ENCODE peak calls at places on chromosomes 5 and 9, in eight cellular contexts. F is DND-41, T is uterus, P is tibial artery, D is RWPE1, M is HCT116, O is body of pancreas, V is mammary epithelial cell. R is an unnamed sample.

GRCh38 chr9:89418882-89419641 is 78.9 kb downstream of the SEMA4D start:
- DNase-seq in F (peak), T (no peak), P (no peak), D (no peak), M (no peak), O (no peak), V (no peak), R (no peak)

GRCh38 chr9:14823800-14824199 is 86.4 kb downstream of the FREM1 start:
- DNase-seq in F (no peak), T (no peak), P (no peak), D (no peak), M (no peak), O (no peak), V (no peak), R (no peak)

GRCh38 chr9:19102181-19102630 is 498 bp downstream of the HAUS6 start:
- DNase-seq in F (peak), T (peak), P (no peak), D (peak), M (no peak), O (peak), V (peak), R (peak)

GRCh38 chr5:82641362-82641988 is 363.3 kb upstream of the RPS23 start:
- DNase-seq in F (peak), T (peak), P (peak), D (peak), M (peak), O (peak), V (peak), R (peak)

GRCh38 chr9:129237195-129237611 is 59.1 kb upstream of the IER5L start:
- DNase-seq in F (no peak), T (peak), P (no peak), D (peak), M (no peak), O (no peak), V (peak), R (peak)

GRCh38 chr9:4334439-4334838 is 34.6 kb upstream of the GLIS3 start:
- DNase-seq in F (no peak), T (peak), P (peak), D (no peak), M (peak), O (peak), V (peak), R (no peak)

GRCh38 chr5:139696167-139696893 is 48.2 kb downstream of the CXXC5 start:
- DNase-seq in F (no peak), T (no peak), P (no peak), D (no peak), M (no peak), O (peak), V (no peak), R (no peak)

GRCh38 chr9:137241490-137242328 is 622 bp downstream of the TUBB4B start:
- DNase-seq in F (peak), T (peak), P (peak), D (peak), M (no peak), O (peak), V (peak), R (peak)

GRCh38 chr5:65811004-65811403 is 89.0 kb downstream of the NLN start:
- DNase-seq in F (no peak), T (no peak), P (no peak), D (peak), M (peak), O (no peak), V (peak), R (no peak)

GRCh38 chr9:95901506-95901905 is 26.0 kb downstream of the ERCC6L2 start:
- DNase-seq in F (no peak), T (no peak), P (no peak), D (peak), M (no peak), O (peak), V (peak), R (no peak)

GRCh38 chr5:43049216-43049615 is 9.1 kb upstream of the ANXA2R start:
- DNase-seq in F (no peak), T (no peak), P (no peak), D (no peak), M (no peak), O (no peak), V (no peak), R (no peak)

GRCh38 chr5:21774281-21774680 is 1078.9 kb downstream of the CDH12 start:
- DNase-seq in F (no peak), T (no peak), P (no peak), D (no peak), M (no peak), O (no peak), V (peak), R (no peak)

GRCh38 chr9:113600477-113600851 is 136.9 kb downstream of the RGS3 start:
- DNase-seq in F (no peak), T (no peak), P (peak), D (no peak), M (no peak), O (no peak), V (no peak), R (no peak)

GRCh38 chr9:113603773-113604172 is 140.2 kb downstream of the RGS3 start:
- DNase-seq in F (no peak), T (no peak), P (no peak), D (no peak), M (no peak), O (no peak), V (no peak), R (peak)

GRCh38 chr9:113600871-113601545 is 137.5 kb downstream of the RGS3 start:
- DNase-seq in F (no peak), T (no peak), P (no peak), D (no peak), M (no peak), O (no peak), V (no peak), R (no peak)

GRCh38 chr9:113604393-113604792 is 140.9 kb downstream of the RGS3 start:
- DNase-seq in F (no peak), T (no peak), P (no peak), D (no peak), M (no peak), O (no peak), V (no peak), R (no peak)

GRCh38 chr9:113602126-113603119 is 138.9 kb downstream of the RGS3 start:
- DNase-seq in F (peak), T (peak), P (peak), D (peak), M (peak), O (peak), V (peak), R (peak)
- TF ChIP-seq CTCF in F (no peak), T (no peak), P (no peak), D (no peak), M (no peak), O (no peak), V (no peak), R (no peak)

GRCh38 chr5:170333161-170333909 is 35.8 kb upstream of the LCP2 start:
- DNase-seq in F (peak), T (no peak), P (no peak), D (no peak), M (no peak), O (peak), V (peak), R (no peak)
- H3K27ac ChIP-seq in F (no peak), T (peak), P (peak), D (no peak), M (no peak), O (peak), V (no peak), R (no peak)

GRCh38 chr5:122493776-122494518 is 181.9 kb downstream of the SNCAIP start:
- DNase-seq in F (no peak), T (no peak), P (no peak), D (no peak), M (no peak), O (no peak), V (no peak), R (no peak)

GRCh38 chr5:122493091-122493775 is 181.2 kb downstream of the SNCAIP start:
- DNase-seq in F (no peak), T (no peak), P (no peak), D (no peak), M (no peak), O (peak), V (no peak), R (no peak)

GRCh38 chr5:122490718-122491117 is 178.7 kb downstream of the SNCAIP start:
- DNase-seq in F (no peak), T (no peak), P (no peak), D (no peak), M (no peak), O (no peak), V (no peak), R (no peak)

GRCh38 chr5:122498163-122498562 is 186.1 kb downstream of the SNCAIP start:
- DNase-seq in F (no peak), T (no peak), P (no peak), D (no peak), M (no peak), O (no peak), V (no peak), R (peak)

DNA sequence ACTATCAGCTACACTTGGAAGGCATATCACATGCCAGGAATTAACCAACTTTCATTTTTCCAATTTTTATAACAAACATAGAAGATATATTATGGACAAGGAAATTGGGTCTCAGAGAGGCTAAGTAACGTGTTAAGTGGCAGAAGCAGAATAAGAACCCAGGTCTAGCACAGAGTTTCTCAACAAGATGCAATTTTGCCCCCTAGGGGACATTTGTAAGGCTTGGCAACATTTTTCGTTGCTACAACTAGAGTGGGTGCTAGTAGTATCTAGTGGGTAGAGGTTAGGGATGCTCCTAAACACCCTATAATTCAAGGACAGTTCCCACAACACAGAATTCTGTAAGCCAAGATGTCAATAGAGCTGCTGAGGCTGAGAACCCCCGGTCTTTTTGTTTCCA is 180.6 kb downstream of the SNCAIP start:
- DNase-seq in F (no peak), T (no peak), P (no peak), D (no peak), M (peak), O (no peak), V (no peak), R (no peak)
- TF ChIP-seq CTCF in F (peak), T (no peak), P (peak), D (no peak), M (peak), O (no peak), V (peak), R (no peak)

GRCh38 chr5:138111937-138112336 is 27.3 kb downstream of the NME5 start:
- DNase-seq in F (no peak), T (no peak), P (no peak), D (no peak), M (no peak), O (no peak), V (peak), R (no peak)

GRCh38 chr5:138110266-138110963 is 26.6 kb downstream of the WNT8A start:
- DNase-seq in F (no peak), T (no peak), P (no peak), D (no peak), M (no peak), O (no peak), V (no peak), R (no peak)

GRCh38 chr5:138109463-138110265 is 25.8 kb downstream of the WNT8A start:
- DNase-seq in F (no peak), T (no peak), P (no peak), D (no peak), M (no peak), O (no peak), V (peak), R (no peak)

GRCh38 chr5:138107213-138107612 is 23.4 kb downstream of the WNT8A start:
- DNase-seq in F (no peak), T (no peak), P (no peak), D (no peak), M (no peak), O (no peak), V (no peak), R (no peak)

GRCh38 chr5:138111181-138111580 is 27.3 kb downstream of the WNT8A start:
- DNase-seq in F (no peak), T (no peak), P (no peak), D (no peak), M (no peak), O (no peak), V (no peak), R (no peak)
- H3K27ac ChIP-seq in F (no peak), T (no peak), P (no peak), D (no peak), M (no peak), O (no peak), V (no peak), R (no peak)

GRCh38 chr5:92687793-92688467 is 893.1 kb downstream of the NR2F1-AS1 start:
- DNase-seq in F (no peak), T (no peak), P (no peak), D (peak), M (peak), O (no peak), V (peak), R (no peak)
- TF ChIP-seq CTCF in F (no peak), T (peak), P (no peak), D (no peak), M (peak), O (no peak), V (no peak), R (no peak)

DNA sequence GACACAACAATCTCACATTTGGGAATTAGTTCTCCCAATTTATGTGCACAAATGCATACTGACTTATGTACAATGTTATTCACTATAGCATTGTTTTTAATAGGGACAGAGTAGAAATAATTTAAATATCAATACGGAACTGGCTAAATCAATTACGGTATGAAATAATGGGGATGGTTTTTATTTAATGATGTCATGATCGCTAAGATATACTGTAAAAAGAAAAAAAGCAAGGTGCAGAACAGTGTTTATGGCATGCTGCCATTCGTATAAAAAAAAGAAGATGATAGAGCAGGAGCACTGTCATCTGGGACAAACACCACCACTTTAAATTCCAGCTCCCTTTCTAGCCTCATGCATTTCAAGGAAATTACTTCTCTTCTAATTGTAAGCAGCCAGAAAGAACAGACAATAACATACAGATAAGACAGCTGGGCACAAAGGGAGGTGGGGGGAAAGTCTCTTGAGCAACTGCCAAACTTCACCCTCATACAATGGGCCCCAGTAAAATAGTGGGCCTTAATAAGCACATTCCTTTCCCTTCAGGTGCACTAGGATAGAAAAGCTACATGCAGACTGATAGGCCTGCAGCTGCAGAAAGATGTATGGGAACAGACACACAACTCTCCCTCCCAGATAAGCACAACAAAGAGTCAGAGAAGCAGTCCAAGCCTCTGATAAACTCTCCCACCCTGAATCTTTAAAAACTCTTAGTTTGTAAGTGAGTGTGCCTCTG is 8.4 kb downstream of the SREK1IP1 start:
- DNase-seq in F (no peak), T (no peak), P (no peak), D (no peak), M (no peak), O (no peak), V (no peak), R (no peak)
- H3K27ac ChIP-seq in F (no peak), T (no peak), P (no peak), D (no peak), M (no peak), O (no peak), V (no peak), R (no peak)

GRCh38 chr9:87107072-87107471 is 159.8 kb upstream of the GAS1 start:
- DNase-seq in F (no peak), T (no peak), P (no peak), D (peak), M (no peak), O (no peak), V (peak), R (no peak)
- TF ChIP-seq CTCF in F (peak), T (no peak), P (no peak), D (no peak), M (peak), O (no peak), V (no peak), R (no peak)

GRCh38 chr9:121582641-121583040 is 68.8 kb upstream of the DAB2IP start:
- DNase-seq in F (no peak), T (no peak), P (no peak), D (no peak), M (no peak), O (no peak), V (no peak), R (no peak)
- H3K27ac ChIP-seq in F (no peak), T (no peak), P (no peak), D (no peak), M (no peak), O (no peak), V (no peak), R (no peak)

DNA sequence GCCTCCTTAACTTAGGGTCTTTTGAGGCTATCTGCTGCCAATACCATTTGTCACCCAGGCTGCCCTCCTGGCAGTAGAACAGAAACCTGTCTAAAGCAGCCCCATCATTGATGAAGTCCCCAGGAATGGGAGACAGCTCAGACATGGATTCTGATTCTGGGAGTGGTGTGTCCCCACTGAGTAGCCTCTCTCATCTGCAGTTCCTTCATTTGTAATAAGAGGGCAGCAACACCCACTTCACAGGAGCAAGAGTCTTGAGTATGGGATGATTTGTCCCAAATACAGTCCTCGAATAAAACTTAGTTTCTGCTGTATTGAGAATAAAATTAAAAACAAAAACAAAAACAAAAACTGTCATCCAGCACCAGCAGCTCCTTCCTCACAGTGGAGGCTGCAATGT is 167.6 kb downstream of the ASTN2 start:
- DNase-seq in F (no peak), T (no peak), P (no peak), D (peak), M (no peak), O (peak), V (peak), R (no peak)
- TF ChIP-seq CTCF in F (peak), T (no peak), P (peak), D (no peak), M (peak), O (peak), V (peak), R (no peak)